ENCODE peak calls at places on chromosome 1, in eight cellular contexts. U, Y, Q, G, L, D, F and O are unnamed samples.

GRCh38 chr1:59316497-59317128 is 19.7 kb downstream of the FGGY start:
- DNase-seq in U (no peak), Y (no peak), Q (no peak), G (no peak), L (no peak), D (peak; percentile 46), F (peak; percentile 37), O (peak; percentile 22)

GRCh38 chr1:61253059-61253735 is 170.8 kb downstream of the NFIA start:
- DNase-seq in U (peak; percentile 76), Y (no peak), Q (no peak), G (no peak), L (no peak), D (peak; percentile 83), F (peak; percentile 62), O (peak; percentile 84)

GRCh38 chr1:29851666-29852065 is 615.3 kb downstream of the PTPRU start:
- DNase-seq in U (no peak), Y (no peak), Q (no peak), G (no peak), L (no peak), D (no peak), F (no peak), O (peak; percentile 7)

GRCh38 chr1:98991127-98992003 is 13.3 kb downstream of the PLPPR5 start:
- DNase-seq in U (no peak), Y (no peak), Q (no peak), G (no peak), L (peak; percentile 8), D (peak; percentile 73), F (no peak), O (no peak)

GRCh38 chr1:152111515-152111968 is 3.7 kb downstream of the TCHH start:
- DNase-seq in U (no peak), Y (peak; percentile 82), Q (peak; percentile 44), G (no peak), L (peak; percentile 51), D (peak; percentile 53), F (no peak), O (peak; percentile 8)

GRCh38 chr1:161052899-161053298 is 7.1 kb upstream of the USF1 start:
- DNase-seq in U (no peak), Y (no peak), Q (no peak), G (no peak), L (no peak), D (no peak), F (no peak), O (no peak)

GRCh38 chr1:220876511-220877347 is 2.5 kb upstream of the HLX start:
- DNase-seq in U (no peak), Y (peak; percentile 71), Q (no peak), G (no peak), L (no peak), D (peak; percentile 47), F (no peak), O (no peak)

GRCh38 chr1:108722292-108722691 is 9.6 kb downstream of the FNDC7 start:
- DNase-seq in U (no peak), Y (no peak), Q (no peak), G (no peak), L (no peak), D (peak; percentile 14), F (no peak), O (no peak)

GRCh38 chr1:4267381-4268261 is 367.5 kb upstream of the C1orf174 start:
- DNase-seq in U (no peak), Y (no peak), Q (no peak), G (no peak), L (no peak), D (no peak), F (no peak), O (peak; percentile 7)
- H3K9me3 ChIP-seq in U (no peaks in the 10 kb centered on the region), Y (no peaks in the 10 kb centered on the region), Q (peaks cover 3% of the 10 kb centered on the region), G (no peaks in the 10 kb centered on the region), L (no peaks in the 10 kb centered on the region), D (no peaks in the 10 kb centered on the region), F (no peaks in the 10 kb centered on the region), O (no peaks in the 10 kb centered on the region)

DNA sequence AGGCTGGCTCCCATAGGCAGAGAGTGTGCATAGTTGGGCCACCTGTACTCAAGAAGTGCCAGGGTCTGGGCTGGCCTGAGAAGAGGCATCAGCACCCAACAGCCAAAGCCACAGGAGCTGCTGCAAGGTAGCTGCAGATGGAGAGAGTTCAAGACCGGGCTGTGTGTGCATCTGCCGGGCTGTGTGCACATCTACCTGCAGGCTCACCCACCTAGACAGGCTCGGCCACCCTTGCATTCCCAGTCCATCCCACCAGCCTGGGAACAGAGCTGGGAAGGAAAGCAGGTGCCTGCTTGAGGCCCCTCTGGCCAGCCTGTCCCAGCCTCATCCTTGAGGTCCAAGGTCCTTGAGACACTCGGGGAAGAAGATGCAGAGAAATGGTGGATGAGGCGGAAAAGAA is 194.4 kb upstream of the AJAP1 start:
- DNase-seq in U (no peak), Y (no peak), Q (no peak), G (no peak), L (no peak), D (no peak), F (no peak), O (no peak)
- H3K9me3 ChIP-seq in U (peaks cover 6% of the 10 kb centered on the region), Y (no peaks in the 10 kb centered on the region), Q (peaks cover 20% of the 10 kb centered on the region), G (no peaks in the 10 kb centered on the region), L (peaks cover 4% of the 10 kb centered on the region), D (no peaks in the 10 kb centered on the region), F (no peaks in the 10 kb centered on the region), O (no peaks in the 10 kb centered on the region)

GRCh38 chr1:2984399-2985061 is 36.7 kb upstream of the ACTRT2 start:
- DNase-seq in U (no peak), Y (no peak), Q (no peak), G (no peak), L (no peak), D (no peak), F (no peak), O (no peak)
- H3K9me3 ChIP-seq in U (no peaks in the 10 kb centered on the region), Y (peaks cover 78% of the 10 kb centered on the region), Q (no peaks in the 10 kb centered on the region), G (no peaks in the 10 kb centered on the region), L (no peaks in the 10 kb centered on the region), D (no peaks in the 10 kb centered on the region), F (no peaks in the 10 kb centered on the region), O (no peaks in the 10 kb centered on the region)

GRCh38 chr1:69090752-69091151 is 477.0 kb upstream of the LRRC7 start:
- DNase-seq in U (no peak), Y (no peak), Q (no peak), G (no peak), L (no peak), D (no peak), F (no peak), O (no peak)
- H3K9me3 ChIP-seq in U (no peaks in the 10 kb centered on the region), Y (no peaks in the 10 kb centered on the region), Q (no peaks in the 10 kb centered on the region), G (no peaks in the 10 kb centered on the region), L (no peaks in the 10 kb centered on the region), D (no peaks in the 10 kb centered on the region), F (no peaks in the 10 kb centered on the region), O (no peaks in the 10 kb centered on the region)